ENCODE peak calls at places on chromosome 6, in nine cellular contexts. One of them, this sample, is unnamed.

GRCh38 chr6:147043994-147044477 is 160.2 kb upstream of the STXBP5 start:
- DNase-seq in left colon: no peak
- DNase-seq in mesothelial cell of epicardium: no peak
- DNase-seq in NCI-H1092 treated with DMSO at 0.1 percent for 48 hours: no peak
- DNase-seq in GM04504: no peak
- DNase-seq in HEK293T: no peak
- DNase-seq in Ammon's horn: no peak
- DNase-seq in NCI-H2081 treated with DMSO at 0.1 percent for 48 hours: no peak
- DNase-seq in stimulated activated CD8-positive, alpha-beta memory T cell treated with anti-CD3 and anti-CD28 coated beads, Interleukin-7, amount 100 ng/mL, for 4 hours: no peak
- DNase-seq in this sample: no peak

GRCh38 chr6:108697646-108698161 is 137.0 kb downstream of the FOXO3 start:
- DNase-seq in left colon: no peak
- DNase-seq in mesothelial cell of epicardium: no peak
- DNase-seq in NCI-H1092 treated with DMSO at 0.1 percent for 48 hours: no peak
- DNase-seq in GM04504: no peak
- DNase-seq in HEK293T: no peak
- DNase-seq in Ammon's horn: no peak
- DNase-seq in NCI-H2081 treated with DMSO at 0.1 percent for 48 hours: no peak
- DNase-seq in stimulated activated CD8-positive, alpha-beta memory T cell treated with anti-CD3 and anti-CD28 coated beads, Interleukin-7, amount 100 ng/mL, for 4 hours: no peak
- DNase-seq in this sample: no peak

GRCh38 chr6:152723398-152723797 is 25.7 kb downstream of the MYCT1 start:
- DNase-seq in left colon: no peak
- DNase-seq in mesothelial cell of epicardium: no peak
- DNase-seq in NCI-H1092 treated with DMSO at 0.1 percent for 48 hours: no peak
- DNase-seq in GM04504: peak
- DNase-seq in HEK293T: no peak
- DNase-seq in Ammon's horn: no peak
- DNase-seq in NCI-H2081 treated with DMSO at 0.1 percent for 48 hours: no peak
- DNase-seq in stimulated activated CD8-positive, alpha-beta memory T cell treated with anti-CD3 and anti-CD28 coated beads, Interleukin-7, amount 100 ng/mL, for 4 hours: no peak
- DNase-seq in this sample: no peak

GRCh38 chr6:21636876-21637275 is 43.3 kb downstream of the SOX4 start:
- DNase-seq in left colon: no peak
- DNase-seq in mesothelial cell of epicardium: no peak
- DNase-seq in NCI-H1092 treated with DMSO at 0.1 percent for 48 hours: no peak
- DNase-seq in GM04504: no peak
- DNase-seq in HEK293T: no peak
- DNase-seq in Ammon's horn: no peak
- DNase-seq in NCI-H2081 treated with DMSO at 0.1 percent for 48 hours: no peak
- DNase-seq in stimulated activated CD8-positive, alpha-beta memory T cell treated with anti-CD3 and anti-CD28 coated beads, Interleukin-7, amount 100 ng/mL, for 4 hours: no peak
- DNase-seq in this sample: no peak

GRCh38 chr6:38169826-38170526 is 350.4 kb downstream of the ZFAND3 start:
- DNase-seq in left colon: peak
- DNase-seq in mesothelial cell of epicardium: no peak
- DNase-seq in NCI-H1092 treated with DMSO at 0.1 percent for 48 hours: peak
- DNase-seq in GM04504: no peak
- DNase-seq in HEK293T: no peak
- DNase-seq in Ammon's horn: no peak
- DNase-seq in NCI-H2081 treated with DMSO at 0.1 percent for 48 hours: peak
- DNase-seq in stimulated activated CD8-positive, alpha-beta memory T cell treated with anti-CD3 and anti-CD28 coated beads, Interleukin-7, amount 100 ng/mL, for 4 hours: no peak
- DNase-seq in this sample: peak

GRCh38 chr6:163585932-163586437 is 171.5 kb downstream of the QKI start:
- DNase-seq in left colon: no peak
- DNase-seq in mesothelial cell of epicardium: no peak
- DNase-seq in NCI-H1092 treated with DMSO at 0.1 percent for 48 hours: no peak
- DNase-seq in GM04504: peak
- DNase-seq in HEK293T: no peak
- DNase-seq in Ammon's horn: no peak
- DNase-seq in NCI-H2081 treated with DMSO at 0.1 percent for 48 hours: no peak
- DNase-seq in stimulated activated CD8-positive, alpha-beta memory T cell treated with anti-CD3 and anti-CD28 coated beads, Interleukin-7, amount 100 ng/mL, for 4 hours: no peak
- DNase-seq in this sample: no peak

GRCh38 chr6:154555075-154555677 is 44.7 kb upstream of the CNKSR3 start:
- DNase-seq in left colon: no peak
- DNase-seq in mesothelial cell of epicardium: no peak
- DNase-seq in NCI-H1092 treated with DMSO at 0.1 percent for 48 hours: no peak
- DNase-seq in GM04504: no peak
- DNase-seq in HEK293T: peak
- DNase-seq in Ammon's horn: no peak
- DNase-seq in NCI-H2081 treated with DMSO at 0.1 percent for 48 hours: no peak
- DNase-seq in stimulated activated CD8-positive, alpha-beta memory T cell treated with anti-CD3 and anti-CD28 coated beads, Interleukin-7, amount 100 ng/mL, for 4 hours: no peak
- DNase-seq in this sample: no peak

GRCh38 chr6:125871365-125871764 is 80.6 kb downstream of the NCOA7 start:
- DNase-seq in left colon: no peak
- DNase-seq in mesothelial cell of epicardium: no peak
- DNase-seq in NCI-H1092 treated with DMSO at 0.1 percent for 48 hours: peak
- DNase-seq in GM04504: no peak
- DNase-seq in HEK293T: no peak
- DNase-seq in Ammon's horn: no peak
- DNase-seq in NCI-H2081 treated with DMSO at 0.1 percent for 48 hours: peak
- DNase-seq in stimulated activated CD8-positive, alpha-beta memory T cell treated with anti-CD3 and anti-CD28 coated beads, Interleukin-7, amount 100 ng/mL, for 4 hours: no peak
- DNase-seq in this sample: no peak

GRCh38 chr6:161257778-161258457 is 15.9 kb downstream of the AGPAT4 start:
- DNase-seq in left colon: no peak
- DNase-seq in mesothelial cell of epicardium: no peak
- DNase-seq in NCI-H1092 treated with DMSO at 0.1 percent for 48 hours: no peak
- DNase-seq in GM04504: peak
- DNase-seq in HEK293T: no peak
- DNase-seq in Ammon's horn: no peak
- DNase-seq in NCI-H2081 treated with DMSO at 0.1 percent for 48 hours: no peak
- DNase-seq in stimulated activated CD8-positive, alpha-beta memory T cell treated with anti-CD3 and anti-CD28 coated beads, Interleukin-7, amount 100 ng/mL, for 4 hours: no peak
- DNase-seq in this sample: no peak

GRCh38 chr6:147416622-147417021 is 91.9 kb upstream of the SAMD5 start:
- DNase-seq in left colon: no peak
- DNase-seq in mesothelial cell of epicardium: no peak
- DNase-seq in NCI-H1092 treated with DMSO at 0.1 percent for 48 hours: no peak
- DNase-seq in GM04504: no peak
- DNase-seq in HEK293T: no peak
- DNase-seq in Ammon's horn: no peak
- DNase-seq in NCI-H2081 treated with DMSO at 0.1 percent for 48 hours: no peak
- DNase-seq in stimulated activated CD8-positive, alpha-beta memory T cell treated with anti-CD3 and anti-CD28 coated beads, Interleukin-7, amount 100 ng/mL, for 4 hours: no peak
- DNase-seq in this sample: no peak

GRCh38 chr6:27139753-27140522 is 107.6 kb upstream of the PRSS16 start:
- DNase-seq in left colon: peak
- DNase-seq in mesothelial cell of epicardium: no peak
- DNase-seq in NCI-H1092 treated with DMSO at 0.1 percent for 48 hours: no peak
- DNase-seq in GM04504: no peak
- DNase-seq in HEK293T: no peak
- DNase-seq in Ammon's horn: no peak
- DNase-seq in NCI-H2081 treated with DMSO at 0.1 percent for 48 hours: no peak
- DNase-seq in stimulated activated CD8-positive, alpha-beta memory T cell treated with anti-CD3 and anti-CD28 coated beads, Interleukin-7, amount 100 ng/mL, for 4 hours: no peak
- DNase-seq in this sample: peak

GRCh38 chr6:53581161-53581560 is 36.3 kb upstream of the GCLC start:
- DNase-seq in left colon: no peak
- DNase-seq in mesothelial cell of epicardium: no peak
- DNase-seq in NCI-H1092 treated with DMSO at 0.1 percent for 48 hours: no peak
- DNase-seq in GM04504: peak
- DNase-seq in HEK293T: peak
- DNase-seq in Ammon's horn: no peak
- DNase-seq in NCI-H2081 treated with DMSO at 0.1 percent for 48 hours: no peak
- DNase-seq in stimulated activated CD8-positive, alpha-beta memory T cell treated with anti-CD3 and anti-CD28 coated beads, Interleukin-7, amount 100 ng/mL, for 4 hours: no peak
- DNase-seq in this sample: peak

GRCh38 chr6:11714116-11714797 is 64.3 kb downstream of the ADTRP start:
- DNase-seq in left colon: no peak
- DNase-seq in mesothelial cell of epicardium: no peak
- DNase-seq in NCI-H1092 treated with DMSO at 0.1 percent for 48 hours: no peak
- DNase-seq in GM04504: no peak
- DNase-seq in HEK293T: no peak
- DNase-seq in Ammon's horn: no peak
- DNase-seq in NCI-H2081 treated with DMSO at 0.1 percent for 48 hours: no peak
- DNase-seq in stimulated activated CD8-positive, alpha-beta memory T cell treated with anti-CD3 and anti-CD28 coated beads, Interleukin-7, amount 100 ng/mL, for 4 hours: peak
- DNase-seq in this sample: peak

GRCh38 chr6:99905209-99906106 is 88.6 kb downstream of the MCHR2 start:
- DNase-seq in left colon: no peak
- DNase-seq in mesothelial cell of epicardium: no peak
- DNase-seq in NCI-H1092 treated with DMSO at 0.1 percent for 48 hours: peak
- DNase-seq in GM04504: peak
- DNase-seq in HEK293T: peak
- DNase-seq in Ammon's horn: peak
- DNase-seq in NCI-H2081 treated with DMSO at 0.1 percent for 48 hours: no peak
- DNase-seq in stimulated activated CD8-positive, alpha-beta memory T cell treated with anti-CD3 and anti-CD28 coated beads, Interleukin-7, amount 100 ng/mL, for 4 hours: no peak
- DNase-seq in this sample: peak

GRCh38 chr6:90222724-90223198 is 73.9 kb downstream of the BACH2 start:
- DNase-seq in left colon: no peak
- DNase-seq in mesothelial cell of epicardium: no peak
- DNase-seq in NCI-H1092 treated with DMSO at 0.1 percent for 48 hours: no peak
- DNase-seq in GM04504: no peak
- DNase-seq in HEK293T: no peak
- DNase-seq in Ammon's horn: no peak
- DNase-seq in NCI-H2081 treated with DMSO at 0.1 percent for 48 hours: no peak
- DNase-seq in stimulated activated CD8-positive, alpha-beta memory T cell treated with anti-CD3 and anti-CD28 coated beads, Interleukin-7, amount 100 ng/mL, for 4 hours: peak
- DNase-seq in this sample: no peak

GRCh38 chr6:117502580-117502979 is 20.1 kb downstream of the DCBLD1 start:
- DNase-seq in left colon: no peak
- DNase-seq in mesothelial cell of epicardium: no peak
- DNase-seq in NCI-H1092 treated with DMSO at 0.1 percent for 48 hours: no peak
- DNase-seq in GM04504: no peak
- DNase-seq in HEK293T: no peak
- DNase-seq in Ammon's horn: no peak
- DNase-seq in NCI-H2081 treated with DMSO at 0.1 percent for 48 hours: no peak
- DNase-seq in stimulated activated CD8-positive, alpha-beta memory T cell treated with anti-CD3 and anti-CD28 coated beads, Interleukin-7, amount 100 ng/mL, for 4 hours: no peak
- DNase-seq in this sample: no peak

GRCh38 chr6:32973144-32973854 is 4.9 kb downstream of the BRD2 start:
- DNase-seq in left colon: peak
- DNase-seq in mesothelial cell of epicardium: no peak
- DNase-seq in NCI-H1092 treated with DMSO at 0.1 percent for 48 hours: peak
- DNase-seq in GM04504: no peak
- DNase-seq in HEK293T: no peak
- DNase-seq in Ammon's horn: peak
- DNase-seq in NCI-H2081 treated with DMSO at 0.1 percent for 48 hours: no peak
- DNase-seq in stimulated activated CD8-positive, alpha-beta memory T cell treated with anti-CD3 and anti-CD28 coated beads, Interleukin-7, amount 100 ng/mL, for 4 hours: peak
- DNase-seq in this sample: no peak

GRCh38 chr6:122609881-122610689 is at the start of gene PKIB:
- DNase-seq in left colon: peak
- DNase-seq in mesothelial cell of epicardium: peak
- DNase-seq in NCI-H1092 treated with DMSO at 0.1 percent for 48 hours: peak
- DNase-seq in GM04504: peak
- DNase-seq in HEK293T: peak
- DNase-seq in Ammon's horn: peak
- DNase-seq in NCI-H2081 treated with DMSO at 0.1 percent for 48 hours: peak
- DNase-seq in stimulated activated CD8-positive, alpha-beta memory T cell treated with anti-CD3 and anti-CD28 coated beads, Interleukin-7, amount 100 ng/mL, for 4 hours: peak
- DNase-seq in this sample: peak

GRCh38 chr6:166955865-166956443 is 396 bp downstream of the RNASET2 start:
- DNase-seq in left colon: no peak
- DNase-seq in mesothelial cell of epicardium: no peak
- DNase-seq in NCI-H1092 treated with DMSO at 0.1 percent for 48 hours: no peak
- DNase-seq in GM04504: no peak
- DNase-seq in HEK293T: peak
- DNase-seq in Ammon's horn: peak
- DNase-seq in NCI-H2081 treated with DMSO at 0.1 percent for 48 hours: no peak
- DNase-seq in stimulated activated CD8-positive, alpha-beta memory T cell treated with anti-CD3 and anti-CD28 coated beads, Interleukin-7, amount 100 ng/mL, for 4 hours: peak
- DNase-seq in this sample: peak

GRCh38 chr6:82015043-82015442 is 232.5 kb downstream of the IBTK start:
- DNase-seq in left colon: no peak
- DNase-seq in mesothelial cell of epicardium: no peak
- DNase-seq in NCI-H1092 treated with DMSO at 0.1 percent for 48 hours: no peak
- DNase-seq in GM04504: no peak
- DNase-seq in HEK293T: no peak
- DNase-seq in Ammon's horn: no peak
- DNase-seq in NCI-H2081 treated with DMSO at 0.1 percent for 48 hours: no peak
- DNase-seq in stimulated activated CD8-positive, alpha-beta memory T cell treated with anti-CD3 and anti-CD28 coated beads, Interleukin-7, amount 100 ng/mL, for 4 hours: no peak
- DNase-seq in this sample: no peak